ENCODE peak calls at places on chromosome 9, in seven cellular contexts. W is H1; M is PC-3; K is ovary; N is stomach; U is CD4-positive, alpha-beta memory T cell; Q is BE2C. F is an unnamed sample.
A peak's percentile ranks its signal among the peaks of the same experiment; 100 is the strongest.

GRCh38 chr9:72048850-72049249 is 11.6 kb downstream of the C9orf57 start:
- DNase-seq in W (no peak), K (no peak), U (no peak), M (no peak), N (no peak), Q (no peak), F (no peak)

GRCh38 chr9:109181284-109181683 is 14.2 kb upstream of the FRRS1L start:
- DNase-seq in N (no peak), U (peak; percentile 24), Q (no peak), M (no peak), W (no peak), K (no peak), F (no peak)

GRCh38 chr9:13139641-13140171 is 139.8 kb downstream of the MPDZ start:
- DNase-seq in Q (no peak), K (no peak), M (peak; percentile 82), U (no peak), W (no peak), N (no peak), F (no peak)

GRCh38 chr9:37179576-37179975 is 59.2 kb downstream of the ZCCHC7 start:
- DNase-seq in W (no peak), Q (no peak), U (no peak), K (no peak), M (no peak), N (no peak), F (no peak)

GRCh38 chr9:4081549-4081895 is 218.3 kb downstream of the GLIS3 start:
- DNase-seq in M (no peak), K (no peak), U (no peak), Q (no peak), N (no peak), W (no peak), F (no peak)

GRCh38 chr9:35598863-35599590 is 6.0 kb upstream of the TESK1 start:
- DNase-seq in N (peak; percentile 63), Q (no peak), M (no peak), K (no peak), U (no peak), W (no peak), F (peak; percentile 78)

GRCh38 chr9:75184471-75184870 is 96.2 kb downstream of the OSTF1 start:
- DNase-seq in N (no peak), M (no peak), Q (no peak), W (no peak), U (no peak), K (no peak), F (no peak)

GRCh38 chr9:134295746-134296250 is 30.5 kb upstream of the RXRA start:
- DNase-seq in M (no peak), U (no peak), W (no peak), K (no peak), N (no peak), Q (no peak), F (no peak)

GRCh38 chr9:4827224-4827623 is 34.5 kb downstream of the RCL1 start:
- DNase-seq in K (no peak), M (no peak), U (no peak), Q (no peak), W (no peak), N (no peak), F (no peak)

GRCh38 chr9:121939643-121940042 is 153.5 kb downstream of the TTLL11 start:
- DNase-seq in N (no peak), K (no peak), U (no peak), W (no peak), M (no peak), Q (no peak), F (no peak)

GRCh38 chr9:121935744-121936143 is 157.4 kb downstream of the TTLL11 start:
- DNase-seq in M (no peak), U (no peak), Q (no peak), N (no peak), W (no peak), K (no peak), F (no peak)

GRCh38 chr9:121942313-121942712 is 150.8 kb downstream of the TTLL11 start:
- DNase-seq in N (no peak), M (no peak), K (no peak), U (no peak), W (no peak), Q (no peak), F (no peak)

GRCh38 chr9:121938621-121939020 is 154.5 kb downstream of the TTLL11 start:
- DNase-seq in N (no peak), M (no peak), U (no peak), W (no peak), K (no peak), Q (no peak), F (peak; percentile 54)

GRCh38 chr9:121937248-121937647 is 155.9 kb downstream of the TTLL11 start:
- DNase-seq in U (no peak), N (no peak), K (no peak), M (no peak), W (no peak), Q (no peak), F (no peak)
- H3K4me3 ChIP-seq in U (no peak overlapping the region), N (no peak overlapping the region), K (no peak overlapping the region), M (no peak overlapping the region), W (no peak overlapping the region), Q (no peak overlapping the region), F (no peak overlapping the region)

GRCh38 chr9:129405089-129405830 is 215.6 kb downstream of the C9orf50 start:
- DNase-seq in U (no peak), M (no peak), N (no peak), W (no peak), K (no peak), Q (no peak), F (no peak)

GRCh38 chr9:129402931-129403742 is 217.8 kb downstream of the C9orf50 start:
- DNase-seq in K (no peak), W (no peak), N (no peak), M (no peak), U (no peak), Q (no peak), F (no peak)

GRCh38 chr9:129402341-129402739 is 218.6 kb downstream of the C9orf50 start:
- DNase-seq in K (no peak), M (no peak), U (no peak), Q (no peak), W (no peak), N (no peak), F (no peak)

GRCh38 chr9:129404621-129405020 is 216.3 kb downstream of the C9orf50 start:
- DNase-seq in U (no peak), M (no peak), N (no peak), K (no peak), Q (no peak), W (no peak), F (no peak)

DNA sequence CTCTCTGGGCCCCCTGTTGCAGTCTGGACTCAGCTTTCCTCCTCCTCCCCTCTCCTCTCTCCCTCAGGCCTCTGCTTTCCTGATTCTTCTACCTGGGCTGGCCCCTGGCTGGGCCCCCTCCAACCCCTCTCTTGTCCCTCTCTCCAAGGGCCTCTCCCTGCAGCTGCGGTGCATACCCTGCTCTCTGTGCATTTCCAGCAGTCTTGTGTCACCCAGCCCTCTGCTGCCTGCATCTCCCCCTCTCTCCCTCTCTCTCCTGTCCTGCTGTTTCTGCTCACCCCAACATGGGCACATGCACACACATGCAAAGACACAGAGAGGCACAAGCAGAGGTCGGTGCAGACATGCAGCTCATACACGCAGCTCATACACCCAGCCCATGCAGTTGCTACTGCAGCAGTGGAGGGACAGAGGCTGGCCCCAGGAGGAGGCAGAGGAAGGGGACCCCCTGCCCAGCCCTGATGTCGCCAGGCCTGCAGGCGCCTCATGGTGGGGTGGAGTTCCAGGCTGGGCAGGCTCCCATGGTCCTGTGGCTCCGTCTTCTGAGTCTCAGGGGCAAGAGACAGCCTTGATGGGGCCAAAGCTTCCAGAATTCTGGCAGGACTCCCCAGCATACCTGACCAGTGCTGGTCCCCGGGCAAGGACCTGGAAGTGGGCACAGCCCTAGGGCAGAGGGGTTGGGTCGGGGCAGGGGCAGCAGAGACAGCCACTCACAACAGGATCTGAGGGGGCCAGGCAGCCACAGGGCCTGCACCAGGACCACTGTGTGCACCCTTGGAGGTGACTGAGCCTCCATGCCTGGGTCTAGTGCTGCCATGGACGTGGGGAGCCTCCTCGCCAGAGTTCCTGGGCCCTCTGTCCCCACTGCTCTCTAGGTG is 216.9 kb downstream of the C9orf50 start:
- DNase-seq in N (no peak), Q (no peak), W (no peak), M (no peak), K (no peak), U (no peak), F (no peak)
- H3K4me1 ChIP-seq in N (peaks cover 16% of the 10 kb centered on the region), Q (peaks cover 20% of the 10 kb centered on the region), W (peaks cover 50% of the 10 kb centered on the region), M (peaks cover 13% of the 10 kb centered on the region), K (peaks cover 16% of the 10 kb centered on the region), U (no peaks in the 10 kb centered on the region), F (no peaks in the 10 kb centered on the region)

GRCh38 chr9:21589344-21590056 is 107.4 kb upstream of the IFNE start:
- DNase-seq in K (no peak), W (no peak), U (no peak), M (no peak), N (no peak), Q (no peak), F (no peak)

GRCh38 chr9:21592063-21592338 is 109.9 kb upstream of the IFNE start:
- DNase-seq in K (no peak), U (no peak), W (no peak), M (no peak), Q (no peak), N (no peak), F (no peak)

GRCh38 chr9:21591221-21592062 is 109.3 kb upstream of the IFNE start:
- DNase-seq in U (no peak), N (peak; percentile 62), K (peak; percentile 20), W (peak; percentile 56), M (peak; percentile 90), Q (no peak), F (peak; percentile 79)

GRCh38 chr9:21585756-21586752 is 103.9 kb upstream of the IFNE start:
- DNase-seq in N (no peak), U (no peak), M (peak; percentile 39), K (no peak), W (no peak), Q (no peak), F (no peak)

DNA sequence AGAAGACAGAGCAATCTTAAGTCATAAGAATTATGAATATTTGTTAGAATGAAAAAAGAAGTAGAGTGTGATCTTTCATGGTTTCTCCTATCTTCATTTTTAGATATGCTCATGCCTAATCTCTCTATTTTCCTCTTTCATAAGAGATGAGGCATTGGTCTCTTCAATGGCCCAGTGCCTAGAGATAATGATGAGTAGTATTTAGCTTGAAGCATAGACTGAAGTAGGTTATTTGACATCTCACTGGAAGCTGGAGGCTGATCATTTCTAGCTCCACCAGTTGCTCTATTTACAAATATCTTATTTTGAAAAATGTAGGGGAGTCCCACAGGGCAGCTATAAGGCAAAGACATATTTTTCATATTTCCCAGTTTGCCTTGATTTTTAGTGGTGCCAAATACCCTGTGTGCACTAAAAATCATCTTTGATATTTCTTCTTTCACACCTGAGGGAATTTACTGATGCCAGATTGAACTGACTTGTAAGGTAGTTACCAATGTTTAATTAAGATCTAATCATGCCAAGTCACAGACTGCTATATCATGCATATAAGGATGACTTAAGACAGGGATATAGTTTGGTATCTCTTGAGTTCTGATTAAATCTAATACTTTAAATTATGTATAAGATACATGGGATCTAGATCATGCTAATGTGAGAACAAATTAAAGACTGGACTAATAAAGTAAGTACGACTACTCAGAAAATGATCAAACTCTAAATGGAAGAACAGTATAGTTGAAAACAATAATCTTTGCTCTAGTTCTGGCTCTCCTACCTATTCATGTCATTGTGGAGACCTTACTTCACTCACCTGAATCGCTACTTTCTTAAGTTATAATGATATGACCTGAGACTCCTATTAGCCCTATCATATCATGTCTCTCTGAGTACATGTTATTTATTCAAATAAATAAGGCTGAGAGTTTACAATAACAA is 108.2 kb upstream of the IFNE start:
- DNase-seq in M (peak; percentile 21), Q (no peak), N (no peak), K (no peak), U (no peak), W (no peak), F (no peak)
- H3K4me3 ChIP-seq in M (peak overlapping the region; percentile 73), Q (no peak overlapping the region), N (no peak overlapping the region), K (no peak overlapping the region), U (no peak overlapping the region), W (no peak overlapping the region), F (no peak overlapping the region)

GRCh38 chr9:14275331-14275730 is 38.6 kb downstream of the NFIB start:
- DNase-seq in K (no peak), M (no peak), U (no peak), Q (no peak), N (no peak), W (no peak), F (no peak)
- H3K4me1 ChIP-seq in K (peaks cover 16% of the 10 kb centered on the region), M (peaks cover 20% of the 10 kb centered on the region), U (no peaks in the 10 kb centered on the region), Q (peaks cover 43% of the 10 kb centered on the region), N (peaks cover 64% of the 10 kb centered on the region), W (peaks cover 20% of the 10 kb centered on the region), F (peaks cover 11% of the 10 kb centered on the region)

F was measured in small intestine.